ENCODE peak calls at places on chromosomes 13 and 19, in four cellular contexts. One of them, this sample, is unnamed.

GRCh38 chr13:89852570-89852969 is 1494.9 kb upstream of the MIR17HG start:
- DNase-seq in anterior cingulate cortex: no peak
- DNase-seq in activated CD4-positive, alpha-beta T cell treated with anti-CD3 and anti-CD28 coated beads for 24 hours: no peak
- DNase-seq in NCI-H1417: no peak
- DNase-seq in this sample: no peak

GRCh38 chr19:16001481-16002312 is 52.9 kb downstream of the OR10H4 start:
- DNase-seq in NCI-H1417: no peak
- DNase-seq in anterior cingulate cortex: no peak
- DNase-seq in activated CD4-positive, alpha-beta T cell treated with anti-CD3 and anti-CD28 coated beads for 24 hours: peak
- DNase-seq in this sample: no peak

GRCh38 chr13:113419531-113420183 is 33.6 kb downstream of the ADPRHL1 start:
- DNase-seq in NCI-H1417: no peak
- DNase-seq in anterior cingulate cortex: no peak
- DNase-seq in activated CD4-positive, alpha-beta T cell treated with anti-CD3 and anti-CD28 coated beads for 24 hours: no peak
- DNase-seq in this sample: no peak

GRCh38 chr19:33686687-33687541 is 65.2 kb downstream of the CHST8 start:
- DNase-seq in activated CD4-positive, alpha-beta T cell treated with anti-CD3 and anti-CD28 coated beads for 24 hours: no peak
- DNase-seq in anterior cingulate cortex: no peak
- DNase-seq in NCI-H1417: no peak
- DNase-seq in this sample: no peak

GRCh38 chr13:93690139-93690538 is 463.5 kb downstream of the GPC6 start:
- DNase-seq in activated CD4-positive, alpha-beta T cell treated with anti-CD3 and anti-CD28 coated beads for 24 hours: no peak
- DNase-seq in anterior cingulate cortex: no peak
- DNase-seq in NCI-H1417: no peak
- DNase-seq in this sample: no peak

GRCh38 chr13:102847272-102848234 is 1.7 kb downstream of the ERCC5 start:
- DNase-seq in activated CD4-positive, alpha-beta T cell treated with anti-CD3 and anti-CD28 coated beads for 24 hours: no peak
- DNase-seq in anterior cingulate cortex: no peak
- DNase-seq in NCI-H1417: peak
- DNase-seq in this sample: no peak

GRCh38 chr19:30065680-30066606 is 123.9 kb downstream of the URI1 start:
- DNase-seq in activated CD4-positive, alpha-beta T cell treated with anti-CD3 and anti-CD28 coated beads for 24 hours: no peak
- DNase-seq in NCI-H1417: no peak
- DNase-seq in anterior cingulate cortex: no peak
- DNase-seq in this sample: no peak

GRCh38 chr19:39738809-39739208 is 980 bp upstream of the CLC start:
- DNase-seq in NCI-H1417: no peak
- DNase-seq in activated CD4-positive, alpha-beta T cell treated with anti-CD3 and anti-CD28 coated beads for 24 hours: no peak
- DNase-seq in anterior cingulate cortex: no peak
- DNase-seq in this sample: no peak

GRCh38 chr19:33168528-33168927 is 25.6 kb upstream of the LRP3 start:
- DNase-seq in NCI-H1417: no peak
- DNase-seq in activated CD4-positive, alpha-beta T cell treated with anti-CD3 and anti-CD28 coated beads for 24 hours: no peak
- DNase-seq in anterior cingulate cortex: no peak
- DNase-seq in this sample: no peak

GRCh38 chr19:29671393-29672076 is 6.3 kb downstream of the PLEKHF1 start:
- DNase-seq in activated CD4-positive, alpha-beta T cell treated with anti-CD3 and anti-CD28 coated beads for 24 hours: peak
- DNase-seq in NCI-H1417: peak
- DNase-seq in anterior cingulate cortex: no peak
- DNase-seq in this sample: no peak

GRCh38 chr19:11204943-11205349 is 7.6 kb upstream of the KANK2 start:
- DNase-seq in anterior cingulate cortex: no peak
- DNase-seq in activated CD4-positive, alpha-beta T cell treated with anti-CD3 and anti-CD28 coated beads for 24 hours: no peak
- DNase-seq in NCI-H1417: no peak
- DNase-seq in this sample: no peak

GRCh38 chr19:10412257-10412977 is 7.9 kb upstream of the PDE4A start:
- DNase-seq in anterior cingulate cortex: no peak
- DNase-seq in activated CD4-positive, alpha-beta T cell treated with anti-CD3 and anti-CD28 coated beads for 24 hours: no peak
- DNase-seq in NCI-H1417: peak
- DNase-seq in this sample: no peak

GRCh38 chr13:85610024-85610423 is 189.2 kb downstream of the SLITRK6 start:
- DNase-seq in NCI-H1417: no peak
- DNase-seq in anterior cingulate cortex: no peak
- DNase-seq in activated CD4-positive, alpha-beta T cell treated with anti-CD3 and anti-CD28 coated beads for 24 hours: no peak
- DNase-seq in this sample: no peak